ENCODE peak calls at places on chromosomes 11 and 22, in five cellular contexts. V is mucosa of gallbladder; H is non-pigmented ciliary epithelial cell; G is HFF-Myc; O is activated naive CD4-positive, alpha-beta T cell. Z is an unnamed sample.

GRCh38 chr11:86244063-86244521 is 461 bp upstream of the EED start:
- DNase-seq in V (peak), H (peak), G (no peak), O (peak), Z (peak)

GRCh38 chr11:42407379-42407778 is 904.4 kb upstream of the API5 start:
- DNase-seq in V (peak), H (no peak), G (no peak), O (no peak), Z (no peak)

GRCh38 chr11:2269601-2270321 is 627 bp downstream of the ASCL2 start:
- DNase-seq in V (peak), H (no peak), G (peak), O (no peak), Z (no peak)

GRCh38 chr11:127816959-127817358 is 770.4 kb downstream of the ETS1 start:
- DNase-seq in V (no peak), H (no peak), G (no peak), O (no peak), Z (no peak)

GRCh38 chr11:119065369-119065768 is 2.2 kb upstream of the VPS11 start:
- DNase-seq in V (no peak), H (no peak), G (peak), O (no peak), Z (no peak)

GRCh38 chr11:116231540-116231939 is 541.2 kb downstream of the BUD13 start:
- DNase-seq in V (no peak), H (no peak), G (no peak), O (no peak), Z (no peak)

GRCh38 chr22:38578505-38578904 is 8.5 kb upstream of the DMC1 start:
- DNase-seq in V (no peak), H (no peak), G (no peak), O (no peak), Z (no peak)

GRCh38 chr11:120199613-120200012 is 11.2 kb upstream of the OAF start:
- DNase-seq in V (no peak), H (no peak), G (no peak), O (no peak), Z (no peak)

GRCh38 chr22:48557473-48557872 is 1270.2 kb downstream of the BRD1 start:
- DNase-seq in V (no peak), H (no peak), G (no peak), O (no peak), Z (no peak)

GRCh38 chr22:21703684-21704316 is 31.8 kb downstream of the YPEL1 start:
- DNase-seq in V (no peak), H (no peak), G (no peak), O (no peak), Z (no peak)

GRCh38 chr11:125464266-125464662 is 31.8 kb downstream of the FEZ1 start:
- DNase-seq in V (no peak), H (no peak), G (no peak), O (no peak), Z (no peak)

GRCh38 chr11:121291896-121292502 is 572 bp upstream of the SC5D start:
- DNase-seq in V (no peak), H (no peak), G (no peak), O (no peak), Z (no peak)

GRCh38 chr11:11876458-11876857 is 34.7 kb downstream of the USP47 start:
- DNase-seq in V (no peak), H (no peak), G (no peak), O (no peak), Z (no peak)

GRCh38 chr11:95898782-95899181 is 25.1 kb downstream of the MTMR2 start:
- DNase-seq in V (no peak), H (no peak), G (no peak), O (no peak), Z (no peak)

GRCh38 chr11:3229673-3230630 is 2.3 kb downstream of the MRGPRE start:
- DNase-seq in V (peak), H (no peak), G (no peak), O (no peak), Z (no peak)

GRCh38 chr11:118916842-118917388 is 8.8 kb downstream of the BCL9L start:
- DNase-seq in V (peak), H (no peak), G (no peak), O (no peak), Z (peak)

GRCh38 chr11:17734418-17734911 is at the start of gene KCNC1:
- DNase-seq in V (no peak), H (no peak), G (no peak), O (no peak), Z (no peak)

GRCh38 chr11:12724301-12725046 is 50.3 kb downstream of the TEAD1 start:
- DNase-seq in V (peak), H (peak), G (peak), O (no peak), Z (peak)

GRCh38 chr11:36090351-36091245 is 146.7 kb downstream of the LDLRAD3 start:
- DNase-seq in V (no peak), H (no peak), G (no peak), O (no peak), Z (no peak)

GRCh38 chr11:35223429-35223828 is 84.5 kb downstream of the CD44 start:
- DNase-seq in V (no peak), H (no peak), G (peak), O (no peak), Z (no peak)